ENCODE peak calls at places on chromosomes 7 and 10, in six cellular contexts. C is breast epithelium, G is psoas muscle, I is aorta, B is foreskin keratinocyte, T is left ventricle myocardium inferior. M is an unnamed sample.

GRCh38 chr7:75534727-75535307 is 42.7 kb downstream of the SPDYE5 start:
- DNase-seq in C (no peak), G (no peak), B (no peak), I (no peak), T (no peak), M (no peak)

GRCh38 chr7:137946015-137946414 is 55.9 kb downstream of the CREB3L2 start:
- DNase-seq in T (no peak), B (no peak), I (no peak), C (no peak), G (no peak), M (no peak)

GRCh38 chr10:112295853-112296830 is 12.9 kb downstream of the TECTB start:
- DNase-seq in T (peak; percentile 58), G (no peak), I (no peak), B (no peak), C (no peak), M (no peak)

GRCh38 chr10:34766256-34766580 is 48.9 kb downstream of the PARD3 start:
- DNase-seq in I (no peak), G (no peak), C (no peak), T (no peak), B (no peak), M (no peak)

GRCh38 chr7:127652333-127653248 is 597 bp downstream of the SND1 start:
- DNase-seq in B (no peak), G (no peak), C (no peak), T (no peak), I (no peak), M (no peak)

GRCh38 chr10:129800796-129801340 is 163.2 kb downstream of the EBF3 start:
- DNase-seq in C (no peak), G (no peak), T (no peak), B (no peak), I (no peak), M (no peak)

GRCh38 chr10:74500806-74501205 is 325.6 kb upstream of the KAT6B start:
- DNase-seq in T (no peak), G (no peak), B (no peak), I (no peak), C (no peak), M (no peak)

GRCh38 chr7:21352540-21353387 is 75.1 kb upstream of the SP4 start:
- DNase-seq in B (no peak), T (no peak), G (no peak), I (no peak), C (no peak), M (no peak)

GRCh38 chr7:63521-64021 is 128.8 kb upstream of the FAM20C start:
- DNase-seq in C (peak; percentile 20), T (peak; percentile 37), B (no peak), G (peak; percentile 50), I (peak; percentile 73), M (no peak)

GRCh38 chr7:155258233-155258575 is 39.5 kb upstream of the INSIG1 start:
- DNase-seq in I (no peak), T (no peak), B (peak; percentile 53), G (peak; percentile 65), C (no peak), M (peak; percentile 66)

GRCh38 chr7:30313348-30313747 is 29.0 kb downstream of the ZNRF2 start:
- DNase-seq in G (no peak), T (no peak), C (no peak), B (no peak), I (no peak), M (no peak)

GRCh38 chr10:44879531-44879899 is 31.6 kb upstream of the TMEM72 start:
- DNase-seq in C (no peak), G (peak; percentile 65), B (no peak), I (no peak), T (no peak), M (no peak)

GRCh38 chr10:126115861-126116260 is 219.5 kb downstream of the FANK1 start:
- DNase-seq in G (no peak), B (no peak), I (no peak), T (no peak), C (no peak), M (no peak)

GRCh38 chr7:89308535-89308934 is 513.0 kb upstream of the TEX47 start:
- DNase-seq in C (no peak), B (no peak), I (no peak), G (no peak), T (no peak), M (no peak)

GRCh38 chr7:116820149-116820548 is 42.2 kb upstream of the CAPZA2 start:
- DNase-seq in T (no peak), B (no peak), I (no peak), C (no peak), G (no peak), M (no peak)

GRCh38 chr10:71771821-71772617 is 1.3 kb downstream of the VSIR start:
- DNase-seq in T (peak; percentile 72), C (no peak), B (no peak), I (peak; percentile 92), G (peak; percentile 78), M (no peak)

DNA sequence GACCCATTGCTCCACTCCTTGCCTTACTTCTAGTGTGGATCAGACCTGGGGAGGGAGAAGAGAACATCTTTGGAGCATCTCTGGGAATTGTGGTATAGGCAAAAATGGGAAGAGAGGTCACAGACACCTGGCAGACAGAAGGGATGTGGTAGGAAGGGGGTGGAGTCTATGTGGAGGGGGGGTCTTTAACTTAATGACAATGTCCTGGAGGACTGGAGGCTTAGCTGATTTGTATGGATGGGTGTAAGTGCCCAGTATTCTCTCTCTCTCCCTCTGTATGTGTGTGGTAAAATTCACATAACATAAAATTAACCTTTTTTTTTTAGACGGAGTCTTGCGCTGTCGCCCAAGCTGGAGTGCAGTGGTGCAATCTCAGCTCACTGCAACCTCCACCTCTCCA is 3.1 kb upstream of the LDB1 start:
- DNase-seq in C (no peak), B (no peak), T (no peak), G (no peak), I (no peak), M (no peak)
- H3K27ac ChIP-seq in C (peak overlapping the region; percentile 100), B (no peak overlapping the region), T (no peak overlapping the region), G (no peak overlapping the region), I (no peak overlapping the region), M (no peak overlapping the region)

DNA sequence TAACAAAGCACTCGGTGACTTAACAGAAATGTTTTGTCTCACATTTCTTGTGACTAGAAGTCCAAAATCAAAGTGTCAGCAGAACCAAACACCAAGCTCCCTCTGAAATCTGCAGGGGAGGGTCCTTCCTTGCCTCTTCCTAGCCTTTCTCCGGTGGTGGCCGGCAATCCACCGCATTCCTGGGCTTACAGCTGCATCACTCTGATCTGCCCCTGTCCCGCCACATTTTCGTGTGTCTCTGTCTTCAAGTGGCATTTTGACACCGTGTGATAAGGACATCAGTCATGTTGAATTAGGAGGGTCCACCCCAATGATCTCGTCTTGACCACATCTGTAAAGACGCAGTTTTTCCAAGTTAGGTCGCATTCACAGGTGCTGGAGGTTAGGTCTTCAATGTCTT is 30.5 kb upstream of the TOMM7 start:
- DNase-seq in T (no peak), I (no peak), G (no peak), C (no peak), B (no peak), M (no peak)
- H3K27ac ChIP-seq in T (peak overlapping the region; percentile 97), I (no peak overlapping the region), G (peak overlapping the region; percentile 97), C (peak overlapping the region; percentile 99), B (no peak overlapping the region), M (no peak overlapping the region)

GRCh38 chr7:140310337-140311002 is 87.9 kb downstream of the SLC37A3 start:
- DNase-seq in B (no peak), G (no peak), I (no peak), C (no peak), T (no peak), M (no peak)
- H3K27ac ChIP-seq in B (no peak overlapping the region), G (no peak overlapping the region), I (no peak overlapping the region), C (no peak overlapping the region), T (no peak overlapping the region), M (no peak overlapping the region)

GRCh38 chr10:103104721-103105120 is 88.4 kb downstream of the NT5C2 start:
- DNase-seq in T (no peak), G (no peak), I (no peak), B (no peak), C (no peak), M (no peak)
- H3K27ac ChIP-seq in T (no peak overlapping the region), G (peak overlapping the region; percentile 55), I (no peak overlapping the region), B (no peak overlapping the region), C (no peak overlapping the region), M (no peak overlapping the region)